ENCODE peak calls at places on chromosomes 16 and 17, in four cellular contexts. S, K, O and P are unnamed samples.

GRCh38 chr16:5062790-5063765 is 2.7 kb downstream of the C16orf89 start:
- DNase-seq in S (no peak), K (peak), O (no peak), P (no peak)

GRCh38 chr17:48612854-48613691 is 2.0 kb downstream of the HOXB8 start:
- DNase-seq in S (no peak), K (peak), O (no peak), P (no peak)

GRCh38 chr17:2049333-2050245 is 5.3 kb upstream of the HIC1 start:
- DNase-seq in S (peak), K (peak), O (peak), P (no peak)

GRCh38 chr16:72291121-72291520 is 119.2 kb upstream of the PMFBP1 start:
- DNase-seq in S (no peak), K (no peak), O (no peak), P (no peak)

GRCh38 chr16:65070831-65071230 is 51.0 kb downstream of the CDH11 start:
- DNase-seq in S (no peak), K (no peak), O (peak), P (peak)

GRCh38 chr17:58680038-58680369 is 11.8 kb downstream of the TEX14 start:
- DNase-seq in S (no peak), K (no peak), O (no peak), P (no peak)

GRCh38 chr16:17367932-17368331 is 102.8 kb downstream of the XYLT1 start:
- DNase-seq in S (no peak), K (peak), O (no peak), P (no peak)

GRCh38 chr16:89505204-89506112 is 2.7 kb upstream of the SPG7 start:
- DNase-seq in S (peak), K (no peak), O (peak), P (no peak)

GRCh38 chr17:60934723-60935122 is 257.1 kb downstream of the BCAS3 start:
- DNase-seq in S (no peak), K (no peak), O (no peak), P (no peak)

GRCh38 chr17:80069886-80070177 is 31.5 kb upstream of the GAA start:
- DNase-seq in S (no peak), K (no peak), O (no peak), P (no peak)

GRCh38 chr16:12205378-12205777 is 228.8 kb downstream of the SNX29 start:
- DNase-seq in S (no peak), K (no peak), O (no peak), P (no peak)

GRCh38 chr17:75065562-75066151 is 18.6 kb downstream of the KCTD2 start:
- DNase-seq in S (no peak), K (no peak), O (no peak), P (no peak)

GRCh38 chr17:61570118-61570517 is 20.9 kb downstream of the NACA2 start:
- DNase-seq in S (no peak), K (no peak), O (no peak), P (no peak)

GRCh38 chr17:59812139-59812538 is 80.6 kb downstream of the TUBD1 start:
- DNase-seq in S (no peak), K (no peak), O (no peak), P (no peak)

GRCh38 chr16:17143546-17144419 is 327.0 kb downstream of the XYLT1 start:
- DNase-seq in S (no peak), K (no peak), O (no peak), P (no peak)

GRCh38 chr17:43333438-43333943 is 65.3 kb upstream of the ARL4D start:
- DNase-seq in S (no peak), K (no peak), O (no peak), P (no peak)

GRCh38 chr17:8430966-8431365 is 4.7 kb upstream of the NDEL1 start:
- DNase-seq in S (no peak), K (peak), O (no peak), P (no peak)

GRCh38 chr16:86068722-86069121 is 169.8 kb downstream of the IRF8 start:
- DNase-seq in S (no peak), K (no peak), O (no peak), P (no peak)

GRCh38 chr17:76276461-76277299 is 11.5 kb downstream of the UBALD2 start:
- DNase-seq in S (no peak), K (no peak), O (no peak), P (no peak)